ENCODE peak calls at places on chromosomes 4 and X, in six cellular contexts. X is esophagus muscularis mucosa, A is sigmoid colon, J is HCT116, I is H1, W is SK-N-MC. T is an unnamed sample.

GRCh38 chr4:103046416-103047290 is 27.1 kb upstream of the SLC9B1 start:
- DNase-seq in X (no peak), A (no peak), J (peak), I (no peak), W (peak), T (peak)

GRCh38 chr4:167721574-167721973 is 370.8 kb upstream of the ANXA10 start:
- DNase-seq in X (no peak), A (no peak), J (no peak), I (no peak), W (no peak), T (no peak)

GRCh38 chr4:68278045-68278444 is 32.6 kb upstream of the TMPRSS11B start:
- DNase-seq in X (no peak), A (no peak), J (no peak), I (no peak), W (no peak), T (no peak)

GRCh38 chr4:118682928-118683327 is 2.3 kb upstream of the METTL14 start:
- DNase-seq in X (no peak), A (no peak), J (no peak), I (no peak), W (no peak), T (no peak)

GRCh38 chr4:48388504-48389154 is 47.3 kb downstream of the SLAIN2 start:
- DNase-seq in X (no peak), A (no peak), J (no peak), I (no peak), W (no peak), T (no peak)

GRCh38 chr4:121950212-121950679 is 1.6 kb downstream of the TRPC3 start:
- DNase-seq in X (no peak), A (peak), J (peak), I (peak), W (no peak), T (peak)

GRCh38 chr4:139734875-139735380 is 69.3 kb downstream of the MGST2 start:
- DNase-seq in X (peak), A (peak), J (no peak), I (peak), W (no peak), T (peak)

GRCh38 chr4:69800599-69800998 is 40.2 kb upstream of the SULT1B1 start:
- DNase-seq in X (no peak), A (no peak), J (no peak), I (no peak), W (no peak), T (no peak)

GRCh38 chrX:88355252-88355651 is 391.8 kb upstream of the CPXCR1 start:
- DNase-seq in X (no peak), A (no peak), J (no peak), I (no peak), W (no peak), T (no peak)

GRCh38 chr4:8227201-8227770 is 28.2 kb downstream of the SH3TC1 start:
- DNase-seq in X (no peak), A (no peak), J (no peak), I (no peak), W (no peak), T (no peak)
- TF ChIP-seq POLR2AphosphoS5 in X (no peak), A (no peak), J (no peak), I (no peak), W (no peak), T (no peak)

DNA sequence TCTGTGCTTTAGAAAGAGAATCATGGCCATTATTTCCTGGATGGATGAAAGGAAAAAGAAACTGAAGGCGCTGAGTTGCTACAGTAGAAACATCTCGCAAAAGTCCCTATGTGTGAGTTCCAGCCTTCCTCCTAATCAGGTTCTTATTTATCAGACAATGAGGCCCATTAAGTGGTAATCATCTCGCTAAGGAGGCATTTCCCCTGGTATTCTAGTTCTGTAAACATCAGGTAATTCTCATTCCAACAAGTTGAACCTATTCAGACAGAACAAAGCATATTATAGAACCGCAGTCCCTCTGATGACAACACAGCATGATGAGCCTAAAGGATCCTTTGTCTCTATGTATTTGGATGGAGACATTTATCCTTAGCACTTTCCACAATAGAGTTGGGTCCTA is 205.7 kb upstream of the MAOA start:
- DNase-seq in X (no peak), A (no peak), J (no peak), I (no peak), W (no peak), T (no peak)
- H3K27ac ChIP-seq in X (no peak), A (no peak), J (no peak), I (no peak), W (no peak), T (no peak)

GRCh38 chrX:153764786-153765137 is 713 bp downstream of the PLXNB3 start:
- DNase-seq in X (no peak), A (peak), J (no peak), I (no peak), W (no peak), T (no peak)
- TF ChIP-seq POLR2AphosphoS5 in X (no peak), A (no peak), J (no peak), I (no peak), W (no peak), T (no peak)

GRCh38 chr4:93384211-93384610 is 444.3 kb upstream of the ATOH1 start:
- DNase-seq in X (no peak), A (no peak), J (no peak), I (no peak), W (no peak), T (no peak)
- H3K27ac ChIP-seq in X (no peak), A (no peak), J (no peak), I (no peak), W (no peak), T (no peak)

GRCh38 chrX:13285693-13286092 is 34.2 kb downstream of the ATXN3L start:
- DNase-seq in X (no peak), A (no peak), J (no peak), I (no peak), W (no peak), T (no peak)

GRCh38 chrX:13283512-13283911 is 36.3 kb downstream of the ATXN3L start:
- DNase-seq in X (no peak), A (no peak), J (no peak), I (no peak), W (no peak), T (no peak)

GRCh38 chrX:13281289-13281688 is 38.6 kb downstream of the ATXN3L start:
- DNase-seq in X (no peak), A (no peak), J (no peak), I (no peak), W (no peak), T (no peak)

GRCh38 chrX:13285229-13285628 is 34.6 kb downstream of the ATXN3L start:
- DNase-seq in X (no peak), A (no peak), J (no peak), I (no peak), W (no peak), T (no peak)

GRCh38 chrX:13283968-13284914 is 35.6 kb downstream of the ATXN3L start:
- DNase-seq in X (no peak), A (no peak), J (no peak), I (no peak), W (no peak), T (no peak)
- TF ChIP-seq POLR2AphosphoS5 in X (no peak), A (no peak), J (no peak), I (no peak), W (no peak), T (no peak)

GRCh38 chr4:19780871-19781270 is 470.8 kb upstream of the SLIT2 start:
- DNase-seq in X (no peak), A (no peak), J (no peak), I (no peak), W (no peak), T (no peak)

GRCh38 chr4:19776021-19776459 is 475.7 kb upstream of the SLIT2 start:
- DNase-seq in X (no peak), A (no peak), J (peak), I (no peak), W (no peak), T (no peak)

GRCh38 chr4:19774690-19775256 is 476.9 kb upstream of the SLIT2 start:
- DNase-seq in X (no peak), A (no peak), J (no peak), I (no peak), W (no peak), T (no peak)

GRCh38 chr4:19772581-19772980 is 479.1 kb upstream of the SLIT2 start:
- DNase-seq in X (no peak), A (no peak), J (no peak), I (no peak), W (no peak), T (no peak)

DNA sequence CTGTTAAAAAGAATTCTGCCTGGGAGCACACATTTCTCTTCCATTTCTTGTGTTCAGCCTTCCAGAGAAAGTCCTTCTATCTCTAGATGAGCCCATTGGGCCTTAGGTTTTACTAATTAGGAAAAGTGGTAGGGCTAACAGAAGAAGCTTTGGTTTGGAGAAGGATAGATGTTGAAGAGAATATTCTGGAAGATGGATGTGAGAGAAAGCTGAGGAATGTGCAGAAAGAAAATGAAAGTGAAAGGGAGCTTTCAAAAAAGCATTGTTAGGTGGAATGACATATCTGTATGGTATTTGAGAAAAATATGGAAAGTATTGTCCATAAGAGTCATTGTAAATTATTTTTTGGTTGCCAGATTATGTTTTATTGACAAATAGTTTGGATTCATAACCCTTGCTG is 474.8 kb upstream of the SLIT2 start:
- DNase-seq in X (no peak), A (no peak), J (no peak), I (no peak), W (no peak), T (no peak)
- H3K27ac ChIP-seq in X (no peak), A (no peak), J (peak), I (no peak), W (no peak), T (no peak)

DNA sequence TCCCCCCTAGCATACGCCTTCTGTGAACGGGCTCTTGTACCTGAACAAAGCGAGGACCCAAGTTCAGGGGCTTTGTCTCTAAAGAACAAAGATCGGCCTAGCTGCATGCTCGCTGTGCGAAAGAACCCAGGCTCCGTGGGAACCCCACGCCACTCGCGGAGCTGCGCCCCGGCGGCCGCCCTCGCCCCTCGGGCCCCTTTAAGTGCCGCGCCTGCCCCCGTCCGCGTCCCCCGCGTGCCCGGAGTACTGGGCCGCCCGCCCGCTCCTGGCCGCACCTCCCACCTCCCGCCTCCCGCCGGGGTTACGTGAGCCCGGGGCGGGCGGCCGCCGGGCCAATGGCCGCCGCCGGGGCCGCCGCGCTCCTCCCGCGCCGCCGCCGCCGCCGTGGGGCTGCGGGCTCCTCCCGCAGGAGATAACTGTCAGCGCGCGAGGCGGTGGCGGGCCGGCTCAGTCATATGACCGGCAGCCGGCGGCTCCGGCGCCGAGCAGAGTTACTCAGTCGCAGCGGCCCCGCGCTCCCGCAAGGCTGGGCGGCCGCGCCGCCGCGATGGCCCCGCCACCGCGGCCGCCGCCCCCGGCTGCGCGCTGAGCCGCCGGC is at the start of gene FNIP2:
- DNase-seq in X (peak), A (peak), J (peak), I (peak), W (no peak), T (peak)
- TF ChIP-seq POLR2AphosphoS5 in X (peak), A (peak), J (peak), I (no peak), W (peak), T (peak)

T was measured in transverse colon.